ENCODE peak calls at places on chromosomes 16 and 17, in six cellular contexts. R is fibroblast of villous mesenchyme, A is GM23248, D is WERI-Rb-1, C is cardiac muscle cell, M is tibial nerve. T is an unnamed sample.
A peak's percentile ranks its signal among the peaks of the same experiment; 100 is the strongest.

GRCh38 chr16:2498085-2498484 is 15.7 kb upstream of the ATP6V0C start:
- DNase-seq in R (no peak), A (no peak), M (no peak), D (no peak), C (no peak), T (no peak)

GRCh38 chr17:62653831-62654829 is 26.7 kb downstream of the MRC2 start:
- DNase-seq in C (peak; percentile 66), R (peak; percentile 93), M (peak; percentile 43), A (peak; percentile 85), D (peak; percentile 91), T (peak; percentile 74)

GRCh38 chr16:17777461-17777863 is 306.7 kb upstream of the XYLT1 start:
- DNase-seq in M (no peak), A (peak; percentile 62), C (no peak), R (peak; percentile 19), D (no peak), T (peak; percentile 67)

GRCh38 chr17:3030096-3030495 is 33.3 kb downstream of the OR1D5 start:
- DNase-seq in A (peak; percentile 83), D (no peak), M (no peak), R (peak; percentile 51), C (peak; percentile 91), T (peak; percentile 10)

GRCh38 chr16:66972983-66973382 is 11.9 kb downstream of the CES3 start:
- DNase-seq in R (no peak), M (no peak), D (no peak), C (no peak), A (no peak), T (peak; percentile 61)

GRCh38 chr16:19696961-19697360 is 21.1 kb downstream of the KNOP1 start:
- DNase-seq in R (no peak), M (no peak), A (no peak), C (no peak), D (no peak), T (no peak)

GRCh38 chr16:67528870-67529638 is 425 bp downstream of the RIPOR1 start:
- DNase-seq in D (peak; percentile 87), A (peak; percentile 86), M (no peak), R (peak; percentile 48), C (peak; percentile 50), T (peak; percentile 82)

GRCh38 chr17:71516149-71516548 is 604.7 kb upstream of the SOX9 start:
- DNase-seq in R (no peak), D (no peak), A (no peak), M (no peak), C (no peak), T (no peak)

GRCh38 chr17:76546556-76547182 is 6.8 kb downstream of the PRCD start:
- DNase-seq in D (no peak), M (no peak), R (peak; percentile 95), C (peak; percentile 90), A (peak; percentile 93), T (no peak)

GRCh38 chr16:22357635-22357971 is 16.8 kb downstream of the CDR2 start:
- DNase-seq in R (no peak), A (no peak), M (no peak), C (no peak), D (no peak), T (no peak)

GRCh38 chr17:68320311-68320865 is 29.1 kb downstream of the ARSG start:
- DNase-seq in D (no peak), C (no peak), R (no peak), M (no peak), A (peak; percentile 8), T (peak; percentile 75)

GRCh38 chr17:60305141-60305540 is 86.8 kb downstream of the USP32 start:
- DNase-seq in M (no peak), A (no peak), R (no peak), D (no peak), C (peak; percentile 16), T (no peak)

GRCh38 chr17:8753976-8754440 is 4.3 kb downstream of the SPDYE4 start:
- DNase-seq in A (peak; percentile 59), R (peak; percentile 7), M (no peak), C (peak; percentile 45), D (no peak), T (no peak)

GRCh38 chr17:76527430-76528111 is 9.9 kb downstream of the CYGB start:
- DNase-seq in C (peak; percentile 95), D (no peak), M (peak; percentile 73), A (no peak), R (peak; percentile 96), T (peak; percentile 94)

GRCh38 chr17:38701504-38702165 is 3.4 kb upstream of the MLLT6 start:
- DNase-seq in A (peak; percentile 64), M (no peak), R (peak; percentile 13), D (peak; percentile 49), C (peak; percentile 25), T (no peak)

GRCh38 chr16:6684076-6684673 is 648.5 kb upstream of the RBFOX1 start:
- DNase-seq in R (peak; percentile 9), C (no peak), D (peak; percentile 47), A (peak; percentile 30), M (no peak), T (peak; percentile 77)

GRCh38 chr17:72516772-72517399 is 396.1 kb downstream of the SOX9 start:
- DNase-seq in R (peak; percentile 34), M (peak; percentile 55), A (peak; percentile 12), D (no peak), C (peak; percentile 55), T (no peak)

GRCh38 chr16:13154799-13155198 is 253.4 kb downstream of the SHISA9 start:
- DNase-seq in A (no peak), M (no peak), D (no peak), R (no peak), C (no peak), T (no peak)

GRCh38 chr16:31135535-31136286 is at the start of gene PRSS8:
- DNase-seq in M (no peak), C (no peak), D (peak; percentile 76), R (no peak), A (no peak), T (peak; percentile 89)

GRCh38 chr16:84511180-84511800 is 6.8 kb upstream of the MEAK7 start:
- DNase-seq in M (peak; percentile 90), A (peak; percentile 89), R (peak; percentile 86), C (peak; percentile 93), D (peak; percentile 61), T (peak; percentile 94)

GRCh38 chr16:11632455-11632921 is 35.8 kb upstream of the SNN start:
- DNase-seq in R (peak; percentile 89), A (peak; percentile 93), D (no peak), M (peak; percentile 51), C (peak; percentile 93), T (peak; percentile 57)

GRCh38 chr17:1179112-1179634 is 608 bp downstream of the ABR start:
- DNase-seq in R (no peak), C (no peak), M (no peak), D (no peak), A (peak; percentile 45), T (peak; percentile 71)

GRCh38 chr16:23521965-23522364 is 11.7 kb upstream of the GGA2 start:
- DNase-seq in C (no peak), A (no peak), M (no peak), R (no peak), D (no peak), T (no peak)

GRCh38 chr17:82438401-82439193 is 12.0 kb downstream of the CYBC1 start:
- DNase-seq in D (peak; percentile 18), A (no peak), C (no peak), R (no peak), M (no peak), T (peak; percentile 44)

GRCh38 chr17:75124041-75124818 is 7.3 kb downstream of the NT5C start:
- DNase-seq in R (peak; percentile 93), M (no peak), C (peak; percentile 78), D (no peak), A (peak; percentile 18), T (no peak)
- H3K4me3 ChIP-seq in R (no peak overlapping the region), M (no peak overlapping the region), C (no peak overlapping the region), D (no peak overlapping the region), A (no peak overlapping the region), T (no peak overlapping the region)

DNA sequence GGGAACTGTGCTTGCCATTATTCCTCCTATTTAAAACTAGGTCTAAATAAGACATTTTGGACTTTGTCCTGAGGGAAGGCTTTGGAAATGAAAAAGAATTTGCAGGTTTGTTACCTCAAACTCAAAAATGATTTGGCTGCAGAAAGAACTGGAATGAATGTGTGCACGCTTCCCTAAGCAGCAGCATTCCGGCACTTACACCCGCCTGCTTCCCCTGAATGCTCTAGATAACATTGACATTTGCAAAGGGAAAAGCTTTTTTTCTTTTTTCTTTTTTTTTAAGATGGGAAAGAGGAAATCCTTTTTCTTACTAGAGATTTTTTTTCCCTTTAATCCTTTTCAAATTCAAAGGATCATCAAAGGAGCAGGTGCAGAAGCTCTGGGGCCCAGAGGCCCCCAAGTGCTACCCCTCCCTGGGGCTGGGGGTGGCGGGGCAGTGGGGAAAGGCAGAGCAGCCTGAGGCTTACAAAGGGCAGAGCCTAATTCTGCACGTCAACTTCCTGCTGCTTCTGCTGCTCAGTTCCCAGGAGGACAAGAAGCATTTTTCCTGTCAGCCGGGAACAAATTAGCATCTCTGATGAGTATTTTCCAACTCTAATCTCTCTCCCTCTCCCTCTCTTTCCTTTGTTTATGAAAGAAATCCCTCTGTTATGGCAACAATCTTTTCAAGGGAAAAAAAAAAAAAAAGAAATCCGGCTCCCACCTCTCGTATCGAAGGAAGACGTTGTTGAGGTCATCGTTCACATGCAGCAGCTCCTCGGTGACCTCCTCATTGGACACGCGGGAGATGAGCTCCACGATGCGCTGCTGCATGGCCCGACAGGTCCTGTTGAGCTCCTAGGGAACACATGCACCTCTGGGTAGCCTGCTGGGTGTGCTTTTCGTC is 32.1 kb upstream of the SREBF1 start:
- DNase-seq in M (no peak), R (peak; percentile 76), C (peak; percentile 85), A (no peak), D (no peak), T (peak; percentile 75)
- H3K4me3 ChIP-seq in M (no peak overlapping the region), R (no peak overlapping the region), C (no peak overlapping the region), A (no peak overlapping the region), D (no peak overlapping the region), T (no peak overlapping the region)

DNA sequence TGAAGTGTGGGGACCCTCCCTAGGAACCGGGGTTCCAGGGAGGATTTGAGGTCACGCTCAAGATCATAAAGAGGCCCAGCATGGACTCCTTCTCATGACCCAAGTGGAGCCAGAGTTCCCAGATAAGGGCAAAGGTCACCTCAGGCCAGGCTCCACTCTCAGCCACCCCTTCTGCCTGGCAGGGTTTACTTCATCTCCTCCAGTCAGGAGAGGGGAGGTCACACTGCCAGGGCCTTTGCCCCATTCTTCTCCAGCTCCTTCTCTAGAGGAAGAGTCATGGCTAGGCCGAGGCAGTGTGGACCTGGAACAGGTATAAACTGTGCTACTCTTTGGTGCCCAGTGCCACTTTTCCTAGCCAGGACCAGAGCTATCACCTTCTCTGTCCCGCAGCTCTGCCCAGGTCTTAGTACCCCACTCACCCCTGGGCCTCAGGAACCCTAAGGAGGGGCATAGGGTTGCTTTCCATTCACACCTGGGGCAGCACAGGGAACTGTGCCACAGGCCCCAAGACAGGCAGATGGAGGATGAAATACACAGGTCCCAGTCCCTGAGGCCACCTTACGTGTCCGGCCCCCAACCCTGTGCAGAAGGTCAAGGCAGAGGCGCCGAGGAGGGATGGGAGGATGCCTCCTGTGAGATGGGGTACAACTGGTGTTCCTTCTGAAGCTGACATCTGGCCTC is 877 bp upstream of the ACSF2 start:
- DNase-seq in R (no peak), D (no peak), M (no peak), A (no peak), C (no peak), T (no peak)
- H3K4me3 ChIP-seq in R (peak overlapping the region; percentile 73), D (peak overlapping the region; percentile 57), M (peak overlapping the region; percentile 72), A (peak overlapping the region; percentile 80), C (peak overlapping the region; percentile 56), T (peak overlapping the region; percentile 66)

GRCh38 chr17:45225964-45226530 is 4.4 kb downstream of the FMNL1 start:
- DNase-seq in C (no peak), D (no peak), R (peak; percentile 33), A (no peak), M (peak; percentile 65), T (peak; percentile 53)
- H3K4me3 ChIP-seq in C (no peak overlapping the region), D (no peak overlapping the region), R (no peak overlapping the region), A (no peak overlapping the region), M (peak overlapping the region; percentile 21), T (no peak overlapping the region)

T was measured in endodermal cell.